ENCODE peak calls at places on chromosomes 11 and 22, in six cellular contexts. One of them, this sample, is unnamed.

GRCh38 chr11:1071571-1072115 is 3.0 kb upstream of the MUC2 start:
- DNase-seq in OCI-LY7: no peak
- DNase-seq in astrocyte: no peak
- DNase-seq in HCT116: no peak
- DNase-seq in hepatocyte: no peak
- DNase-seq in A549: no peak
- DNase-seq in this sample: no peak

GRCh38 chr11:37142591-37142990 is 544.6 kb upstream of the RAG2 start:
- DNase-seq in OCI-LY7: no peak
- DNase-seq in astrocyte: no peak
- DNase-seq in HCT116: no peak
- DNase-seq in hepatocyte: no peak
- DNase-seq in A549: no peak
- DNase-seq in this sample: no peak

GRCh38 chr11:26891501-26891900 is 102.4 kb upstream of the FIBIN start:
- DNase-seq in OCI-LY7: no peak
- DNase-seq in astrocyte: peak
- DNase-seq in HCT116: no peak
- DNase-seq in hepatocyte: no peak
- DNase-seq in A549: no peak
- DNase-seq in this sample: peak

GRCh38 chr11:94537051-94537600 is 6.6 kb upstream of the FUT4 start:
- DNase-seq in OCI-LY7: no peak
- DNase-seq in astrocyte: peak
- DNase-seq in HCT116: no peak
- DNase-seq in hepatocyte: no peak
- DNase-seq in A549: no peak
- DNase-seq in this sample: peak

GRCh38 chr22:24503137-24503850 is 8.2 kb downstream of the UPB1 start:
- DNase-seq in OCI-LY7: peak
- DNase-seq in astrocyte: no peak
- DNase-seq in HCT116: peak
- DNase-seq in hepatocyte: peak
- DNase-seq in A549: peak
- DNase-seq in this sample: peak

GRCh38 chr11:93474122-93474521 is 69.1 kb downstream of the SMCO4 start:
- DNase-seq in OCI-LY7: no peak
- DNase-seq in astrocyte: no peak
- DNase-seq in HCT116: no peak
- DNase-seq in hepatocyte: no peak
- DNase-seq in A549: no peak
- DNase-seq in this sample: no peak

GRCh38 chr22:20403779-20404140 is 9.8 kb downstream of the ZNF74 start:
- DNase-seq in OCI-LY7: no peak
- DNase-seq in astrocyte: no peak
- DNase-seq in HCT116: no peak
- DNase-seq in hepatocyte: no peak
- DNase-seq in A549: no peak
- DNase-seq in this sample: no peak

GRCh38 chr11:62217191-62217748 is 8.8 kb downstream of the SCGB2A1 start:
- DNase-seq in OCI-LY7: peak
- DNase-seq in astrocyte: no peak
- DNase-seq in HCT116: no peak
- DNase-seq in hepatocyte: peak
- DNase-seq in A549: no peak
- DNase-seq in this sample: no peak

GRCh38 chr11:71247551-71248250 is 4.7 kb downstream of the SHANK2 start:
- DNase-seq in OCI-LY7: no peak
- DNase-seq in astrocyte: no peak
- DNase-seq in HCT116: no peak
- DNase-seq in hepatocyte: no peak
- DNase-seq in A549: no peak
- DNase-seq in this sample: no peak

GRCh38 chr22:39349506-39349966 is 255 bp upstream of the SYNGR1 start:
- DNase-seq in OCI-LY7: peak
- DNase-seq in astrocyte: no peak
- DNase-seq in HCT116: no peak
- DNase-seq in hepatocyte: peak
- DNase-seq in A549: peak
- DNase-seq in this sample: no peak

GRCh38 chr11:63616953-63617352 is 2.7 kb upstream of the PLAAT3 start:
- DNase-seq in OCI-LY7: no peak
- DNase-seq in astrocyte: no peak
- DNase-seq in HCT116: no peak
- DNase-seq in hepatocyte: no peak
- DNase-seq in A549: no peak
- DNase-seq in this sample: no peak

GRCh38 chr11:35237860-35238715 is 99.1 kb downstream of the CD44 start:
- DNase-seq in OCI-LY7: peak
- DNase-seq in astrocyte: no peak
- DNase-seq in HCT116: peak
- DNase-seq in hepatocyte: peak
- DNase-seq in A549: no peak
- DNase-seq in this sample: peak

GRCh38 chr11:86395061-86395551 is 20.4 kb downstream of the CCDC81 start:
- DNase-seq in OCI-LY7: no peak
- DNase-seq in astrocyte: peak
- DNase-seq in HCT116: no peak
- DNase-seq in hepatocyte: peak
- DNase-seq in A549: no peak
- DNase-seq in this sample: peak

GRCh38 chr22:18994780-18995711 is 59.0 kb upstream of the PRODH start:
- DNase-seq in OCI-LY7: no peak
- DNase-seq in astrocyte: no peak
- DNase-seq in HCT116: no peak
- DNase-seq in hepatocyte: peak
- DNase-seq in A549: no peak
- DNase-seq in this sample: no peak

GRCh38 chr11:106956887-106957505 is 61.3 kb downstream of the GUCY1A2 start:
- DNase-seq in OCI-LY7: no peak
- DNase-seq in astrocyte: no peak
- DNase-seq in HCT116: no peak
- DNase-seq in hepatocyte: no peak
- DNase-seq in A549: no peak
- DNase-seq in this sample: no peak

GRCh38 chr11:62472063-62472884 is 53.4 kb downstream of the SCGB1A1 start:
- DNase-seq in OCI-LY7: no peak
- DNase-seq in astrocyte: peak
- DNase-seq in HCT116: peak
- DNase-seq in hepatocyte: peak
- DNase-seq in A549: peak
- DNase-seq in this sample: peak

GRCh38 chr11:6693342-6694228 is 10.4 kb upstream of the MRPL17 start:
- DNase-seq in OCI-LY7: no peak
- DNase-seq in astrocyte: peak
- DNase-seq in HCT116: peak
- DNase-seq in hepatocyte: no peak
- DNase-seq in A549: no peak
- DNase-seq in this sample: peak

GRCh38 chr22:38347944-38348750 is 30.9 kb upstream of the CSNK1E start:
- DNase-seq in OCI-LY7: no peak
- DNase-seq in astrocyte: no peak
- DNase-seq in HCT116: no peak
- DNase-seq in hepatocyte: no peak
- DNase-seq in A549: no peak
- DNase-seq in this sample: no peak

GRCh38 chr11:67384851-67385366 is 6.9 kb upstream of the RAD9A start:
- DNase-seq in OCI-LY7: no peak
- DNase-seq in astrocyte: peak
- DNase-seq in HCT116: no peak
- DNase-seq in hepatocyte: no peak
- DNase-seq in A549: no peak
- DNase-seq in this sample: peak

GRCh38 chr11:45879803-45880685 is 5.4 kb upstream of the MAPK8IP1 start:
- DNase-seq in OCI-LY7: no peak
- DNase-seq in astrocyte: peak
- DNase-seq in HCT116: no peak
- DNase-seq in hepatocyte: peak
- DNase-seq in A549: no peak
- DNase-seq in this sample: no peak

GRCh38 chr11:79083346-79083745 is 357.5 kb downstream of the TENM4 start:
- DNase-seq in OCI-LY7: no peak
- DNase-seq in astrocyte: no peak
- DNase-seq in HCT116: no peak
- DNase-seq in hepatocyte: no peak
- DNase-seq in A549: no peak
- DNase-seq in this sample: no peak

GRCh38 chr11:81570669-81571068 is 1163.0 kb downstream of the FAM181B start:
- DNase-seq in OCI-LY7: no peak
- DNase-seq in astrocyte: no peak
- DNase-seq in HCT116: no peak
- DNase-seq in hepatocyte: no peak
- DNase-seq in A549: no peak
- DNase-seq in this sample: no peak

GRCh38 chr11:12981879-12982531 is 27.1 kb upstream of the RASSF10 start:
- DNase-seq in OCI-LY7: no peak
- DNase-seq in astrocyte: no peak
- DNase-seq in HCT116: no peak
- DNase-seq in hepatocyte: peak
- DNase-seq in A549: no peak
- DNase-seq in this sample: peak

GRCh38 chr11:12975149-12975548 is 34.0 kb upstream of the RASSF10 start:
- DNase-seq in OCI-LY7: no peak
- DNase-seq in astrocyte: no peak
- DNase-seq in HCT116: no peak
- DNase-seq in hepatocyte: no peak
- DNase-seq in A549: no peak
- DNase-seq in this sample: no peak

GRCh38 chr11:12983331-12983730 is 25.8 kb upstream of the RASSF10 start:
- DNase-seq in OCI-LY7: no peak
- DNase-seq in astrocyte: no peak
- DNase-seq in HCT116: no peak
- DNase-seq in hepatocyte: no peak
- DNase-seq in A549: no peak
- DNase-seq in this sample: no peak

DNA sequence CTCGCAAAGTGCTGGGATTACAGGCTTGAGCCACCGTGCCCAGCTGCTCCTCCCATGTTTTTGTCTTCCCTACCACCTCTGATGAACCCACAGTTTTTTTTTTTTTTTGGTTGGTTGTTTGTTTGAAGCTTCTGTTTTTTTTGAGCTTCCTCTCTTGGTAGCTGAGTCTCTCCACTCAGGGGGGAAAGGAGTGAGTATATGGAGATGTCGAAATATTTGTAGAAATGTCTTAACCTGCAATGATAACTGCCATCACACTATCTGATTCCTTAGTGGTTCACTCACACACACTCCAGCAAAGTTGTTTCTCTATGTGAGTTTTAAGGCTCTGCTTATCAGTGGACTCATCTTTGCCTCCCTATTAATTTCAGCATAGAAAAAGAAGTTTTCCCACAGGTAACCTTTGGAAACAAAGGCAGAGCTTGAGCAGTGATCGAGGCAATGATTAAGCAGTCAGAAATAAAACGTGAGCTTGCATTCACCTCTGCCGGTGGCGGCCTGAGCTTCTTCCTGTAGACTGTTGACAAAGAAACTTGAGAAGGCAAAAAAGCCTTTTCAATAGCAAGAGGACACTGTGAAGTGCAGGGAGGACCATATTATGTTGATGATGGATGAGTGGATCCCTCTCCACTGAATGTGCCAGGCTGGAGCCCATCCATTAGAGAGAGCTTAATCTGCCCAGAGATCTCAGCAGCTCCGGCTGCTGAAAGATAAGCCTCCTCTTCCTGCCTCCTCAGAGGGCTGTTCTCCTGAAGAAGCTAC is 29.0 kb upstream of the RASSF10 start:
- DNase-seq in OCI-LY7: no peak
- DNase-seq in astrocyte: no peak
- DNase-seq in HCT116: no peak
- DNase-seq in hepatocyte: no peak
- DNase-seq in A549: no peak
- DNase-seq in this sample: no peak
- H3K4me2 ChIP-seq in OCI-LY7: no peak
- H3K4me2 ChIP-seq in astrocyte: no peak
- H3K4me2 ChIP-seq in HCT116: no peak
- H3K4me2 ChIP-seq in hepatocyte: no peak
- H3K4me2 ChIP-seq in A549: peak
- H3K4me2 ChIP-seq in this sample: no peak

DNA sequence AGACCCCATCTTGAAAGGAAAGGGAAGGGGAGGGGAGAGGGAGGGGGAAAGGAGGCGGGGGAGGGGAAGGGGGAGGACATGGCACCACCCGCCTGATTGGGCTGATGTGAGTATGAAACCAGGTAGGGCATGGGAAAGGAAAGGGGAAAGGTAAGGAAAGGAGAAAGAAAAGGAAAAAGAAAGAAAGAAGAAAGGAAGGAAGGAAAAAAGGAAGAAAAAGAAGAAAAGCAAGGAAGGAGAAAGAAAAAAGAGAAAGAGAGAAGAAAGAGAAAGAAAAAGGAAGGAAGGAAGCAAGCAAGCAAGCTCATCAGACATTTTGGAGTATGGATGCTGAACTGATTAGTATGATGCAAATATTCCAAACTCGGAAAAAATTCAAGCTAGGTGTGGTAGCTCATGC is 36.0 kb upstream of the TFIP11 start:
- DNase-seq in OCI-LY7: no peak
- DNase-seq in astrocyte: no peak
- DNase-seq in HCT116: no peak
- DNase-seq in hepatocyte: no peak
- DNase-seq in A549: no peak
- DNase-seq in this sample: no peak
- H3K4me2 ChIP-seq in OCI-LY7: no peak
- H3K4me2 ChIP-seq in astrocyte: no peak
- H3K4me2 ChIP-seq in HCT116: no peak
- H3K4me2 ChIP-seq in hepatocyte: no peak
- H3K4me2 ChIP-seq in A549: no peak
- H3K4me2 ChIP-seq in this sample: no peak

GRCh38 chr11:125123947-125124633 is 12.7 kb upstream of the TMEM218 start:
- DNase-seq in OCI-LY7: peak
- DNase-seq in astrocyte: peak
- DNase-seq in HCT116: peak
- DNase-seq in hepatocyte: peak
- DNase-seq in A549: peak
- DNase-seq in this sample: peak
- H3K4me2 ChIP-seq in OCI-LY7: peak
- H3K4me2 ChIP-seq in astrocyte: no peak
- H3K4me2 ChIP-seq in HCT116: peak
- H3K4me2 ChIP-seq in hepatocyte: peak
- H3K4me2 ChIP-seq in A549: peak
- H3K4me2 ChIP-seq in this sample: no peak

DNA sequence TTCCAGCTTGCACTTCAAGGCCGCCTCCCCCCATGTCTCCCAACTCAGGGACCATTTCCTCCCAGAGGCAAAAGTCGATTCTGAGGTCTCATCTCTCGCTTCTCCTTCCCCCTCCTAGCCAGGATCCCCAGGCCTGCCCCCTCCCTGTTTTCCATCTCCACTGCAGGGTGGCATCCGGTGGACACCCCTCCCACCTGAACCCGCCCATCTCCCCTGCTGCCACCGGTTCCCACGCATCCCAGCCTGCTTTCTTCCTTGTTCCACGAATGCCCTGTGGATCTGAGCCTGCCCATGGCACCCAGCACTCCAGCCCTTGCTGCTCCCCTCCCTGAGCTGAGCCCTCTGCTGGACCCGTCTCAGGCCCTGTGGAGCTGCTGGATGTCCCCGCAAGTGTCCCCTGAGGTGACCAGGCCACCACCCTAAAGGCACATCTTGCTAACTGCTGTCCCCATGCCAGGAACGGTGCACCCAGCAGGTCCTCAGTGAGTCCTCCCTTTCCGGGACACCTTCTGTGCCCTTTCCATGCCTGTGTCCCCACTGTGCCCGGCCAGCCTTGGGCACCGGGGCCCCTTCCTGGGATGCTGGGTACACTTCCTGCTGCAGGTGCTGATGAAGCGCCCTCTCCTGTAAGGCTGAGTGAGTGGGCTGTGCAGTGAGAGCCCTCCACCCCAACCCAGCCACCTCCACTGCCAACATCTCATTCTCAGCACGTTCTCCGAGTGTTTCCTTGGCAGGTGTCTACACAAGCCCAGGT is 941 bp downstream of the IL17REL start:
- DNase-seq in OCI-LY7: peak
- DNase-seq in astrocyte: no peak
- DNase-seq in HCT116: no peak
- DNase-seq in hepatocyte: peak
- DNase-seq in A549: no peak
- DNase-seq in this sample: no peak
- H3K4me2 ChIP-seq in OCI-LY7: no peak
- H3K4me2 ChIP-seq in astrocyte: no peak
- H3K4me2 ChIP-seq in HCT116: no peak
- H3K4me2 ChIP-seq in hepatocyte: no peak
- H3K4me2 ChIP-seq in A549: no peak
- H3K4me2 ChIP-seq in this sample: no peak